ENCODE peak calls at places on chromosomes 1 and 21, in eight cellular contexts. One of them, this sample, is unnamed. For H3K36me3 and H3K4me1, the result is how much of the 10 kb centered on the place peaks cover.

GRCh38 chr1:197210426-197210825 is 57.6 kb upstream of the CRB1 start:
- DNase-seq in body of pancreas: no peak
- DNase-seq in H1: no peak
- DNase-seq in suprapubic skin: no peak
- DNase-seq in stomach: no peak
- DNase-seq in sigmoid colon: no peak
- DNase-seq in adrenal gland: no peak
- DNase-seq in uterus: no peak
- DNase-seq in this sample: no peak

GRCh38 chr1:207841907-207842306 is 69.0 kb downstream of the CD34 start:
- DNase-seq in body of pancreas: no peak
- DNase-seq in H1: no peak
- DNase-seq in suprapubic skin: no peak
- DNase-seq in stomach: no peak
- DNase-seq in sigmoid colon: no peak
- DNase-seq in adrenal gland: no peak
- DNase-seq in uterus: no peak
- DNase-seq in this sample: no peak

GRCh38 chr1:164296172-164296571 is 262.8 kb upstream of the PBX1 start:
- DNase-seq in body of pancreas: no peak
- DNase-seq in H1: no peak
- DNase-seq in suprapubic skin: no peak
- DNase-seq in stomach: no peak
- DNase-seq in sigmoid colon: peak
- DNase-seq in adrenal gland: no peak
- DNase-seq in uterus: peak
- DNase-seq in this sample: no peak

GRCh38 chr1:106700151-106700550 is 356.3 kb upstream of the PRMT6 start:
- DNase-seq in body of pancreas: no peak
- DNase-seq in H1: no peak
- DNase-seq in suprapubic skin: no peak
- DNase-seq in stomach: no peak
- DNase-seq in sigmoid colon: no peak
- DNase-seq in adrenal gland: no peak
- DNase-seq in uterus: no peak
- DNase-seq in this sample: no peak

GRCh38 chr1:34885405-34886247 is 26.1 kb upstream of the SMIM12 start:
- DNase-seq in body of pancreas: peak
- DNase-seq in H1: peak
- DNase-seq in suprapubic skin: no peak
- DNase-seq in stomach: peak
- DNase-seq in sigmoid colon: no peak
- DNase-seq in adrenal gland: peak
- DNase-seq in uterus: no peak
- DNase-seq in this sample: no peak

GRCh38 chr1:159937014-159937750 is 8.2 kb downstream of the IGSF9 start:
- DNase-seq in body of pancreas: no peak
- DNase-seq in H1: no peak
- DNase-seq in suprapubic skin: no peak
- DNase-seq in stomach: peak
- DNase-seq in sigmoid colon: no peak
- DNase-seq in adrenal gland: no peak
- DNase-seq in uterus: no peak
- DNase-seq in this sample: no peak

GRCh38 chr21:33059319-33059894 is 10.5 kb upstream of the OLIG1 start:
- DNase-seq in body of pancreas: no peak
- DNase-seq in H1: no peak
- DNase-seq in suprapubic skin: no peak
- DNase-seq in stomach: no peak
- DNase-seq in sigmoid colon: no peak
- DNase-seq in adrenal gland: no peak
- DNase-seq in uterus: no peak
- DNase-seq in this sample: no peak

GRCh38 chr1:51019811-51020210 is 49.8 kb downstream of the CDKN2C start:
- DNase-seq in body of pancreas: no peak
- DNase-seq in H1: no peak
- DNase-seq in suprapubic skin: no peak
- DNase-seq in stomach: no peak
- DNase-seq in sigmoid colon: no peak
- DNase-seq in adrenal gland: no peak
- DNase-seq in uterus: no peak
- DNase-seq in this sample: no peak

GRCh38 chr1:206898089-206898908 is 1.1 kb downstream of the IL24 start:
- DNase-seq in body of pancreas: no peak
- DNase-seq in H1: no peak
- DNase-seq in suprapubic skin: no peak
- DNase-seq in stomach: no peak
- DNase-seq in sigmoid colon: no peak
- DNase-seq in adrenal gland: no peak
- DNase-seq in uterus: no peak
- DNase-seq in this sample: no peak

GRCh38 chr1:212353181-212353580 is 61.5 kb downstream of the PACC1 start:
- DNase-seq in body of pancreas: no peak
- DNase-seq in H1: no peak
- DNase-seq in suprapubic skin: no peak
- DNase-seq in stomach: no peak
- DNase-seq in sigmoid colon: no peak
- DNase-seq in adrenal gland: no peak
- DNase-seq in uterus: no peak
- DNase-seq in this sample: no peak

GRCh38 chr21:28937737-28938136 is 54.9 kb downstream of the LTN1 start:
- DNase-seq in body of pancreas: no peak
- DNase-seq in H1: no peak
- DNase-seq in suprapubic skin: no peak
- DNase-seq in stomach: no peak
- DNase-seq in sigmoid colon: no peak
- DNase-seq in adrenal gland: no peak
- DNase-seq in uterus: no peak
- DNase-seq in this sample: no peak
- H3K36me3 ChIP-seq in body of pancreas: under half
- H3K36me3 ChIP-seq in H1: under half
- H3K36me3 ChIP-seq in suprapubic skin: half or more
- H3K36me3 ChIP-seq in stomach: half or more
- H3K36me3 ChIP-seq in sigmoid colon: under half
- H3K36me3 ChIP-seq in adrenal gland: under half
- H3K36me3 ChIP-seq in uterus: under half
- H3K36me3 ChIP-seq in this sample: under half

DNA sequence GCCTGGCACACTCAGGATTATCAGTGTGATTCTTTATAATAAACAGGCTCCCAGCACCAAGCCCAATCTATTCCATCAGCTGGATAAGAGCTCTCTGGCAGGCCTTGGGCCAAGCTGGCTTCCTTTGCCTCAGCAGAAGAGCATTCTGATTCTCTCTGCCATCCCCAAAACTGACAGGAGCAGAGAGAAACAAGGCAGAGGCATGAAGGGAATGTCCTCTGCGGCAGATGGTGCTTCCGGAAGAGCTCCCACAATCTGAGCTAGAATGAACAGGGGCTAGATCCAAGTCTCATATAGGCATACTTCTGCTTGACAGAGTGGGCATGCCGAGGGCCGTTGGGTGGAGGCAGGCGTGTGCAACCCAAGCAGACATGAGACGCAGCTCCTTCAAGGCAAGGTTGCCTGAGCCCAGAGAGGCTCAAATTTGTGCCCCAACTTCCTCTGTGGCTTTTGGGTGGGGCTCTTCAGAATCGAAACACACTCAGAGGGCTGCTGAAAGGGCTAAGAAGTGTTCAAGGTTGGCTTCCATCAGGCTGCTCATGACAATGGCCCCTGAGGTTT is 4.0 kb downstream of the CAPN2 start:
- DNase-seq in body of pancreas: no peak
- DNase-seq in H1: no peak
- DNase-seq in suprapubic skin: no peak
- DNase-seq in stomach: no peak
- DNase-seq in sigmoid colon: no peak
- DNase-seq in adrenal gland: no peak
- DNase-seq in uterus: no peak
- DNase-seq in this sample: no peak
- H3K4me1 ChIP-seq in body of pancreas: under half
- H3K4me1 ChIP-seq in H1: under half
- H3K4me1 ChIP-seq in suprapubic skin: half or more
- H3K4me1 ChIP-seq in stomach: half or more
- H3K4me1 ChIP-seq in sigmoid colon: under half
- H3K4me1 ChIP-seq in adrenal gland: half or more
- H3K4me1 ChIP-seq in uterus: under half
- H3K4me1 ChIP-seq in this sample: under half

GRCh38 chr1:78003070-78003751 is 1.5 kb upstream of the DNAJB4 start:
- DNase-seq in body of pancreas: no peak
- DNase-seq in H1: no peak
- DNase-seq in suprapubic skin: no peak
- DNase-seq in stomach: no peak
- DNase-seq in sigmoid colon: no peak
- DNase-seq in adrenal gland: no peak
- DNase-seq in uterus: no peak
- DNase-seq in this sample: no peak
- TF ChIP-seq POLR2A in body of pancreas: no peak
- TF ChIP-seq POLR2A in H1: no peak
- TF ChIP-seq POLR2A in suprapubic skin: no peak
- TF ChIP-seq POLR2A in stomach: no peak
- TF ChIP-seq POLR2A in sigmoid colon: no peak
- TF ChIP-seq POLR2A in adrenal gland: no peak
- TF ChIP-seq POLR2A in uterus: no peak
- TF ChIP-seq POLR2A in this sample: no peak

DNA sequence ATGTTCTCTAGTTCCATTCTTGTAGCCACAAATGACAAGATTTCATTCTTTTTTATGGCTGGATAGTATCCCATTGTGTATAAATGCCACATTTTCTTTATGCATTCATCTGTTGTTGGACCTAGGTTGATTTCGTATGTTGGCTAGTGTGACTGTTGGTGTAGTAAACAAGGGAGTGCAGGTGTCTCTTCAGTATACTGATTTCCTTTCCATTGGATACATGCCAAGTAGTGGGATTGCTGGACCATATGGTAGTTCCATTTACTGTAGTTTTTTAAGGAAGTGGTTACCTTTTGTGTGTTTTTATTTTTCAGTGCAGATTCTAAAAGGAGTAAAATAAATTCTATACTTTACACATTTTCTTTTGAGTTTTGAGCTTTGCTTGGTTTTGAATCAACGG is 5.7 kb downstream of the PARK7 start:
- DNase-seq in body of pancreas: no peak
- DNase-seq in H1: no peak
- DNase-seq in suprapubic skin: no peak
- DNase-seq in stomach: no peak
- DNase-seq in sigmoid colon: no peak
- DNase-seq in adrenal gland: no peak
- DNase-seq in uterus: no peak
- DNase-seq in this sample: no peak
- H3K36me3 ChIP-seq in body of pancreas: under half
- H3K36me3 ChIP-seq in H1: half or more
- H3K36me3 ChIP-seq in suprapubic skin: half or more
- H3K36me3 ChIP-seq in stomach: half or more
- H3K36me3 ChIP-seq in sigmoid colon: half or more
- H3K36me3 ChIP-seq in adrenal gland: under half
- H3K36me3 ChIP-seq in uterus: under half
- H3K36me3 ChIP-seq in this sample: under half

GRCh38 chr21:34878501-34878900 is 170.6 kb downstream of the RUNX1 start:
- DNase-seq in body of pancreas: peak
- DNase-seq in H1: no peak
- DNase-seq in suprapubic skin: no peak
- DNase-seq in stomach: peak
- DNase-seq in sigmoid colon: no peak
- DNase-seq in adrenal gland: no peak
- DNase-seq in uterus: no peak
- DNase-seq in this sample: no peak
- H3K4me1 ChIP-seq in body of pancreas: under half
- H3K4me1 ChIP-seq in H1: under half
- H3K4me1 ChIP-seq in suprapubic skin: half or more
- H3K4me1 ChIP-seq in stomach: under half
- H3K4me1 ChIP-seq in sigmoid colon: under half
- H3K4me1 ChIP-seq in adrenal gland: under half
- H3K4me1 ChIP-seq in uterus: under half
- H3K4me1 ChIP-seq in this sample: under half

GRCh38 chr1:119635801-119636390 is 12.2 kb downstream of the ZNF697 start:
- DNase-seq in body of pancreas: no peak
- DNase-seq in H1: no peak
- DNase-seq in suprapubic skin: no peak
- DNase-seq in stomach: no peak
- DNase-seq in sigmoid colon: no peak
- DNase-seq in adrenal gland: no peak
- DNase-seq in uterus: no peak
- DNase-seq in this sample: no peak
- TF ChIP-seq POLR2A in body of pancreas: no peak
- TF ChIP-seq POLR2A in H1: no peak
- TF ChIP-seq POLR2A in suprapubic skin: no peak
- TF ChIP-seq POLR2A in stomach: no peak
- TF ChIP-seq POLR2A in sigmoid colon: no peak
- TF ChIP-seq POLR2A in adrenal gland: no peak
- TF ChIP-seq POLR2A in uterus: no peak
- TF ChIP-seq POLR2A in this sample: no peak